ENCODE peak calls at places on chromosomes 6 and 20, in ten cellular contexts. One of them, this sample, is unnamed.

GRCh38 chr20:19785173-19785799 is 27.2 kb downstream of the RIN2 start:
- DNase-seq in fibroblast of lung: peak; percentile 56
- DNase-seq in fibroblast of the aortic adventitia: peak; percentile 88
- DNase-seq in epithelial cell of esophagus: no peak
- DNase-seq in hepatocyte: no peak
- DNase-seq in OCI-LY7: no peak
- DNase-seq in Panc1: no peak
- DNase-seq in suprapubic skin: no peak
- DNase-seq in fibroblast of pulmonary artery: peak; percentile 81
- DNase-seq in CD8-positive, alpha-beta T cell: no peak
- DNase-seq in this sample: no peak

GRCh38 chr20:64038579-64039292 is 2.8 kb downstream of the C20orf204 start:
- DNase-seq in fibroblast of lung: peak; percentile 64
- DNase-seq in fibroblast of the aortic adventitia: peak; percentile 40
- DNase-seq in epithelial cell of esophagus: peak; percentile 85
- DNase-seq in hepatocyte: peak; percentile 90
- DNase-seq in OCI-LY7: peak; percentile 80
- DNase-seq in Panc1: no peak
- DNase-seq in suprapubic skin: no peak
- DNase-seq in fibroblast of pulmonary artery: peak; percentile 67
- DNase-seq in CD8-positive, alpha-beta T cell: peak; percentile 79
- DNase-seq in this sample: peak; percentile 86

GRCh38 chr20:21125072-21125848 is 622 bp upstream of the KIZ start:
- DNase-seq in fibroblast of lung: peak; percentile 43
- DNase-seq in fibroblast of the aortic adventitia: peak; percentile 39
- DNase-seq in epithelial cell of esophagus: peak; percentile 48
- DNase-seq in hepatocyte: peak; percentile 77
- DNase-seq in OCI-LY7: no peak
- DNase-seq in Panc1: peak; percentile 58
- DNase-seq in suprapubic skin: no peak
- DNase-seq in fibroblast of pulmonary artery: peak; percentile 50
- DNase-seq in CD8-positive, alpha-beta T cell: no peak
- DNase-seq in this sample: peak; percentile 57

GRCh38 chr6:147651249-147652063 is 143.0 kb downstream of the SAMD5 start:
- DNase-seq in fibroblast of lung: peak; percentile 82
- DNase-seq in fibroblast of the aortic adventitia: no peak
- DNase-seq in epithelial cell of esophagus: peak; percentile 7
- DNase-seq in hepatocyte: no peak
- DNase-seq in OCI-LY7: no peak
- DNase-seq in Panc1: no peak
- DNase-seq in suprapubic skin: no peak
- DNase-seq in fibroblast of pulmonary artery: peak; percentile 29
- DNase-seq in CD8-positive, alpha-beta T cell: no peak
- DNase-seq in this sample: no peak

GRCh38 chr6:24283043-24283985 is 74.5 kb downstream of the DCDC2 start:
- DNase-seq in fibroblast of lung: peak; percentile 72
- DNase-seq in fibroblast of the aortic adventitia: peak; percentile 59
- DNase-seq in epithelial cell of esophagus: peak; percentile 83
- DNase-seq in hepatocyte: peak; percentile 87
- DNase-seq in OCI-LY7: peak; percentile 65
- DNase-seq in Panc1: peak; percentile 67
- DNase-seq in suprapubic skin: no peak
- DNase-seq in fibroblast of pulmonary artery: peak; percentile 92
- DNase-seq in CD8-positive, alpha-beta T cell: peak; percentile 21
- DNase-seq in this sample: peak; percentile 76

GRCh38 chr6:3739311-3739897 is 12.1 kb downstream of the PXDC1 start:
- DNase-seq in fibroblast of lung: no peak
- DNase-seq in fibroblast of the aortic adventitia: no peak
- DNase-seq in epithelial cell of esophagus: no peak
- DNase-seq in hepatocyte: no peak
- DNase-seq in OCI-LY7: no peak
- DNase-seq in Panc1: no peak
- DNase-seq in suprapubic skin: peak; percentile 54
- DNase-seq in fibroblast of pulmonary artery: no peak
- DNase-seq in CD8-positive, alpha-beta T cell: no peak
- DNase-seq in this sample: no peak

GRCh38 chr6:153392156-153392555 is 261.1 kb upstream of the RGS17 start:
- DNase-seq in fibroblast of lung: no peak
- DNase-seq in fibroblast of the aortic adventitia: no peak
- DNase-seq in epithelial cell of esophagus: peak; percentile 53
- DNase-seq in hepatocyte: no peak
- DNase-seq in OCI-LY7: no peak
- DNase-seq in Panc1: no peak
- DNase-seq in suprapubic skin: no peak
- DNase-seq in fibroblast of pulmonary artery: no peak
- DNase-seq in CD8-positive, alpha-beta T cell: no peak
- DNase-seq in this sample: no peak

GRCh38 chr6:105560611-105561066 is 157.8 kb upstream of the PREP start:
- DNase-seq in fibroblast of lung: peak; percentile 11
- DNase-seq in fibroblast of the aortic adventitia: peak; percentile 22
- DNase-seq in epithelial cell of esophagus: peak; percentile 84
- DNase-seq in hepatocyte: no peak
- DNase-seq in OCI-LY7: no peak
- DNase-seq in Panc1: no peak
- DNase-seq in suprapubic skin: no peak
- DNase-seq in fibroblast of pulmonary artery: peak; percentile 2
- DNase-seq in CD8-positive, alpha-beta T cell: no peak
- DNase-seq in this sample: no peak

GRCh38 chr6:64732888-64733287 is 974.1 kb downstream of the EYS start:
- DNase-seq in fibroblast of lung: peak; percentile 19
- DNase-seq in fibroblast of the aortic adventitia: no peak
- DNase-seq in epithelial cell of esophagus: peak; percentile 13
- DNase-seq in hepatocyte: no peak
- DNase-seq in OCI-LY7: no peak
- DNase-seq in Panc1: no peak
- DNase-seq in suprapubic skin: no peak
- DNase-seq in fibroblast of pulmonary artery: peak; percentile 72
- DNase-seq in CD8-positive, alpha-beta T cell: no peak
- DNase-seq in this sample: no peak

GRCh38 chr20:9498322-9498721 is 16.1 kb upstream of the LAMP5 start:
- DNase-seq in fibroblast of lung: peak; percentile 51
- DNase-seq in fibroblast of the aortic adventitia: peak; percentile 2
- DNase-seq in epithelial cell of esophagus: no peak
- DNase-seq in hepatocyte: no peak
- DNase-seq in OCI-LY7: no peak
- DNase-seq in Panc1: no peak
- DNase-seq in suprapubic skin: no peak
- DNase-seq in fibroblast of pulmonary artery: no peak
- DNase-seq in CD8-positive, alpha-beta T cell: no peak
- DNase-seq in this sample: no peak

GRCh38 chr20:24783631-24784492 is 165.2 kb upstream of the CST7 start:
- DNase-seq in fibroblast of lung: no peak
- DNase-seq in fibroblast of the aortic adventitia: no peak
- DNase-seq in epithelial cell of esophagus: no peak
- DNase-seq in hepatocyte: peak; percentile 23
- DNase-seq in OCI-LY7: peak; percentile 35
- DNase-seq in Panc1: no peak
- DNase-seq in suprapubic skin: no peak
- DNase-seq in fibroblast of pulmonary artery: no peak
- DNase-seq in CD8-positive, alpha-beta T cell: no peak
- DNase-seq in this sample: peak; percentile 26

GRCh38 chr6:56692586-56693245 is 50.0 kb upstream of the DST start:
- DNase-seq in fibroblast of lung: peak; percentile 89
- DNase-seq in fibroblast of the aortic adventitia: peak; percentile 90
- DNase-seq in epithelial cell of esophagus: peak; percentile 34
- DNase-seq in hepatocyte: no peak
- DNase-seq in OCI-LY7: no peak
- DNase-seq in Panc1: no peak
- DNase-seq in suprapubic skin: no peak
- DNase-seq in fibroblast of pulmonary artery: peak; percentile 92
- DNase-seq in CD8-positive, alpha-beta T cell: no peak
- DNase-seq in this sample: no peak
- H3K4me3 ChIP-seq in fibroblast of lung: peak overlapping the region; percentile 85
- H3K4me3 ChIP-seq in fibroblast of the aortic adventitia: peak overlapping the region; percentile 65
- H3K4me3 ChIP-seq in epithelial cell of esophagus: no peak overlapping the region
- H3K4me3 ChIP-seq in hepatocyte: peak overlapping the region; percentile 2
- H3K4me3 ChIP-seq in OCI-LY7: no peak overlapping the region
- H3K4me3 ChIP-seq in Panc1: peak overlapping the region; percentile 41
- H3K4me3 ChIP-seq in suprapubic skin: peak overlapping the region; percentile 30
- H3K4me3 ChIP-seq in fibroblast of pulmonary artery: peak overlapping the region; percentile 65
- H3K4me3 ChIP-seq in CD8-positive, alpha-beta T cell: no peak overlapping the region
- H3K4me3 ChIP-seq in this sample: peak overlapping the region; percentile 42

DNA sequence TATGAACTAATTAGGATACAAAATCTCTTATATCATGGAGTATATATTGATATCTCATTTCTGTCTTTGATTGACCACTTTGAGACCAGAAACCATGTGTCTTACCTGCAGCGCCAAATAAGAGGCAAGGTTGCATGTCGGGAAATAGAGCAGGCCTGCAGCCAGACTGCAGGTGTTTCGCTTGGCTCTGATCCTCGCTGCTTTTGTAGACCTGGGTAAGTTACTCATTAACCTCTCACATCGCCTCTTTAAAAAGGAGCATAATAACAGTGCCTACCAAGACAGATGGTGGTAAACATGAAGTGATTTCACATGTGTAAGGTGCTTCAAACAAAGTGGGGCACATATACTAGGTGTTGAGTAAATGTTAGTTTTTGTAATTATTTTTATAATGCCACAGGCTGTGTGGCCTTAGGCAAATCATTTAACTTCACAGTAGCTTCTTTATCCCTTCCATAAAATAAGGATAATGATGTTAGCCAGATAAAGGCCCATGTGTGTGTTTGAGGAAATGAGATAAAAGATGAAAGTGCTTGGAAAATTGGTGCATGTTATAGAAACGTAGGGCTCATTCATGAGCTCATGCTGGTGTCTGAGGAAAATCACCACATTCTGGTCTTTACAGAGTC is 248.8 kb upstream of the MAP3K7 start:
- DNase-seq in fibroblast of lung: no peak
- DNase-seq in fibroblast of the aortic adventitia: no peak
- DNase-seq in epithelial cell of esophagus: no peak
- DNase-seq in hepatocyte: peak; percentile 36
- DNase-seq in OCI-LY7: no peak
- DNase-seq in Panc1: no peak
- DNase-seq in suprapubic skin: no peak
- DNase-seq in fibroblast of pulmonary artery: no peak
- DNase-seq in CD8-positive, alpha-beta T cell: no peak
- DNase-seq in this sample: no peak
- H3K4me3 ChIP-seq in fibroblast of lung: no peak overlapping the region
- H3K4me3 ChIP-seq in fibroblast of the aortic adventitia: no peak overlapping the region
- H3K4me3 ChIP-seq in epithelial cell of esophagus: no peak overlapping the region
- H3K4me3 ChIP-seq in hepatocyte: no peak overlapping the region
- H3K4me3 ChIP-seq in OCI-LY7: no peak overlapping the region
- H3K4me3 ChIP-seq in Panc1: no peak overlapping the region
- H3K4me3 ChIP-seq in suprapubic skin: no peak overlapping the region
- H3K4me3 ChIP-seq in fibroblast of pulmonary artery: no peak overlapping the region
- H3K4me3 ChIP-seq in CD8-positive, alpha-beta T cell: no peak overlapping the region
- H3K4me3 ChIP-seq in this sample: no peak overlapping the region

DNA sequence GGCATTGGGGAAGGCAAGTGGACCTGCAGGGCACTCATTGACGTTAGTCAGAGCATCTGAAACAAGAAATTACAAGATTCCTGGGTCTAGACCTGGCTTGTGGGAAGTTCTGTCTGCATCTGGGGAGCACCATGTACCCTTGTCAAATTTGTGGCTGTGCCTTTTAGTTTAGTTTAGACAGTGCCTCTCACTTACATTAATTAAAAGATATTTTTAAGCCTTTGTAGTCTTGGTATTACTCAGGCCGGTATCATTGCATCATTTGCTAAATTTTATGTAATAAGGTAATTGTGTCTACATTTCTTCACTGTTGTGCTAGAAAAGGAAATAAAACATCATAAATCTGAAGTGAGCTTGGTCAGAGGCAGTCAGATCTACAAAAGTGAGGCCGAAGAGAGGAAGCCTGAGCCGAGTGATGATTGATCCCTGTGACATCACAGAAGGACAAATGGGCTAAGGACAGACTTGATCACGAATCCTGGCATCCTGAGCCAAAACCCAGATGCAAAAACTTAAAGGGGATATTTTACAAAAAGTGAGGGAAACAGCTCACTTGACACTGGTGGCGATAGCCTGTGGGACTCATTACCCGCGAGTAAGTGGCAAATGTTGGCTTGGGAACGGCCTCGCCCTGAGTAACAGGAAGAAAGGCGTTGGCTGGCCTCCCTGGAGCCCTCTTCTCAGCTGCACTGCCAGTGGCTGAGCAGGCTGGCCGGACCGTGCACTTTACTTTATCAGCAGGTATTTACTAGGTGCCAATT is 106.5 kb downstream of the TCP11 start:
- DNase-seq in fibroblast of lung: peak; percentile 18
- DNase-seq in fibroblast of the aortic adventitia: no peak
- DNase-seq in epithelial cell of esophagus: peak; percentile 53
- DNase-seq in hepatocyte: no peak
- DNase-seq in OCI-LY7: no peak
- DNase-seq in Panc1: no peak
- DNase-seq in suprapubic skin: no peak
- DNase-seq in fibroblast of pulmonary artery: peak; percentile 48
- DNase-seq in CD8-positive, alpha-beta T cell: no peak
- DNase-seq in this sample: peak; percentile 92
- H3K4me3 ChIP-seq in fibroblast of lung: no peak overlapping the region
- H3K4me3 ChIP-seq in fibroblast of the aortic adventitia: no peak overlapping the region
- H3K4me3 ChIP-seq in epithelial cell of esophagus: no peak overlapping the region
- H3K4me3 ChIP-seq in hepatocyte: no peak overlapping the region
- H3K4me3 ChIP-seq in OCI-LY7: no peak overlapping the region
- H3K4me3 ChIP-seq in Panc1: no peak overlapping the region
- H3K4me3 ChIP-seq in suprapubic skin: peak overlapping the region; percentile 17
- H3K4me3 ChIP-seq in fibroblast of pulmonary artery: no peak overlapping the region
- H3K4me3 ChIP-seq in CD8-positive, alpha-beta T cell: no peak overlapping the region
- H3K4me3 ChIP-seq in this sample: no peak overlapping the region

DNA sequence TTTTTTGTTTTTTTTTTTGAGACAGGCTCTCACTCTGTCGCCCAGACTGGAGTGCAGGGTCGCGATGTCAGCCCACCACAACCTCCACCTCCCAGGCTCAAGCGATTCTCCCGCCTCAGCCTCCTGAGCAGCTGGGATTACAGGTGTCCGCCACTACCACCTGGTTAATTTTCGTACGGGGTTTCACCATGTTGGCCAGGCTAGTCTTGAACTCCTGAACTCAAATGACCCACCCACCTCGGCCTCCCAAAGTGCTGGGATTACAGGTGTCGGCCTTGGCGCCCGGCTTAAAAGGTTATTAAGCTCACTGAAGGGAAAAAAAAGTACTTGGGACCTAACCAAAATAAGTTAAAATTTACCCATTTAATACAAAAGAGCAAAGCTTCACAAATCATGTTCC is 1.9 kb downstream of the TCFL5 start:
- DNase-seq in fibroblast of lung: no peak
- DNase-seq in fibroblast of the aortic adventitia: no peak
- DNase-seq in epithelial cell of esophagus: no peak
- DNase-seq in hepatocyte: no peak
- DNase-seq in OCI-LY7: no peak
- DNase-seq in Panc1: no peak
- DNase-seq in suprapubic skin: no peak
- DNase-seq in fibroblast of pulmonary artery: no peak
- DNase-seq in CD8-positive, alpha-beta T cell: no peak
- DNase-seq in this sample: no peak
- H3K4me3 ChIP-seq in fibroblast of lung: peak overlapping the region; percentile 66
- H3K4me3 ChIP-seq in fibroblast of the aortic adventitia: peak overlapping the region; percentile 74
- H3K4me3 ChIP-seq in epithelial cell of esophagus: no peak overlapping the region
- H3K4me3 ChIP-seq in hepatocyte: no peak overlapping the region
- H3K4me3 ChIP-seq in OCI-LY7: peak overlapping the region; percentile 64
- H3K4me3 ChIP-seq in Panc1: peak overlapping the region; percentile 66
- H3K4me3 ChIP-seq in suprapubic skin: peak overlapping the region; percentile 51
- H3K4me3 ChIP-seq in fibroblast of pulmonary artery: peak overlapping the region; percentile 56
- H3K4me3 ChIP-seq in CD8-positive, alpha-beta T cell: no peak overlapping the region
- H3K4me3 ChIP-seq in this sample: no peak overlapping the region